ENCODE peak calls at places on chromosomes 6 and 20, in eight cellular contexts. P is body of pancreas, Q is psoas muscle, H is keratinocyte, V is A549, W is thoracic aorta, D is AG04450, F is MM.1S. E is an unnamed sample.

GRCh38 chr20:34880095-34880680 is 3.8 kb downstream of the ACSS2 start:
- DNase-seq in P (no peak), Q (no peak), H (no peak), V (no peak), W (no peak), D (no peak), F (no peak), E (no peak)

GRCh38 chr20:59751075-59751711 is 146.9 kb downstream of the PHACTR3 start:
- DNase-seq in P (peak; percentile 55), Q (peak; percentile 72), H (no peak), V (peak; percentile 72), W (no peak), D (no peak), F (peak; percentile 80), E (no peak)

GRCh38 chr6:16476861-16477260 is 238.5 kb downstream of the GMPR start:
- DNase-seq in P (no peak), Q (no peak), H (no peak), V (no peak), W (no peak), D (no peak), F (no peak), E (no peak)

GRCh38 chr20:4898282-4898681 is 103.0 kb downstream of the SLC23A2 start:
- DNase-seq in P (no peak), Q (peak; percentile 68), H (peak; percentile 92), V (no peak), W (peak; percentile 25), D (peak; percentile 43), F (no peak), E (peak; percentile 16)

GRCh38 chr6:168032383-168032760 is 34.9 kb downstream of the KIF25 start:
- DNase-seq in P (no peak), Q (no peak), H (no peak), V (no peak), W (no peak), D (peak; percentile 59), F (no peak), E (no peak)

GRCh38 chr20:21389368-21389767 is 8.0 kb downstream of the NKX2-4 start:
- DNase-seq in P (no peak), Q (no peak), H (no peak), V (no peak), W (no peak), D (peak; percentile 6), F (no peak), E (no peak)

GRCh38 chr6:70831427-70831826 is 125.4 kb downstream of the B3GAT2 start:
- DNase-seq in P (no peak), Q (no peak), H (no peak), V (no peak), W (no peak), D (no peak), F (no peak), E (no peak)

GRCh38 chr6:169689247-169689646 is 12.6 kb downstream of the WDR27 start:
- DNase-seq in P (no peak), Q (no peak), H (no peak), V (no peak), W (no peak), D (peak; percentile 29), F (no peak), E (no peak)

GRCh38 chr6:93419304-93420162 is at the start of gene EPHA7:
- DNase-seq in P (peak; percentile 91), Q (peak; percentile 94), H (no peak), V (peak; percentile 46), W (peak; percentile 53), D (peak; percentile 8), F (peak; percentile 96), E (no peak)

GRCh38 chr6:151069641-151070040 is 170.1 kb upstream of the AKAP12 start:
- DNase-seq in P (no peak), Q (no peak), H (no peak), V (no peak), W (no peak), D (no peak), F (no peak), E (no peak)

GRCh38 chr6:7513534-7513933 is 27.9 kb upstream of the DSP start:
- DNase-seq in P (no peak), Q (no peak), H (no peak), V (no peak), W (no peak), D (no peak), F (no peak), E (no peak)

GRCh38 chr6:55569638-55570037 is 9.4 kb downstream of the HMGCLL1 start:
- DNase-seq in P (no peak), Q (peak; percentile 76), H (no peak), V (no peak), W (no peak), D (no peak), F (no peak), E (no peak)

GRCh38 chr20:50478162-50479036 is 31.8 kb upstream of the PTPN1 start:
- DNase-seq in P (peak; percentile 62), Q (peak; percentile 80), H (no peak), V (peak; percentile 64), W (no peak), D (no peak), F (no peak), E (no peak)

GRCh38 chr6:89242574-89243330 is 25.6 kb upstream of the GABRR1 start:
- DNase-seq in P (no peak), Q (no peak), H (no peak), V (peak; percentile 25), W (no peak), D (peak; percentile 34), F (peak; percentile 50), E (no peak)

GRCh38 chr20:45970646-45971424 is 1.2 kb downstream of the ZNF335 start:
- DNase-seq in P (peak; percentile 33), Q (no peak), H (no peak), V (no peak), W (no peak), D (no peak), F (peak; percentile 12), E (no peak)

GRCh38 chr20:1979116-1979778 is 14.6 kb downstream of the PDYN start:
- DNase-seq in P (no peak), Q (no peak), H (no peak), V (no peak), W (no peak), D (no peak), F (no peak), E (no peak)

GRCh38 chr6:36765943-36766648 is 68.5 kb downstream of the RAB44 start:
- DNase-seq in P (peak; percentile 88), Q (peak; percentile 89), H (no peak), V (peak; percentile 71), W (no peak), D (peak; percentile 43), F (peak; percentile 70), E (no peak)

GRCh38 chr6:155678361-155678760 is 222.7 kb upstream of the NOX3 start:
- DNase-seq in P (no peak), Q (no peak), H (no peak), V (no peak), W (no peak), D (peak; percentile 46), F (no peak), E (no peak)

GRCh38 chr20:38167851-38168760 is 3.0 kb upstream of the TGM2 start:
- DNase-seq in P (peak; percentile 53), Q (peak; percentile 87), H (no peak), V (peak; percentile 57), W (peak; percentile 81), D (peak; percentile 70), F (no peak), E (peak; percentile 88)

GRCh38 chr6:133595076-133595868 is 293.6 kb upstream of the TCF21 start:
- DNase-seq in P (no peak), Q (no peak), H (no peak), V (no peak), W (no peak), D (peak; percentile 45), F (no peak), E (no peak)

GRCh38 chr6:157989541-157990289 is 8.1 kb downstream of the SYNJ2 start:
- DNase-seq in P (peak; percentile 95), Q (peak; percentile 86), H (no peak), V (no peak), W (no peak), D (no peak), F (no peak), E (no peak)

GRCh38 chr20:63659370-63659769 is 1.3 kb downstream of the RTEL1 start:
- DNase-seq in P (no peak), Q (no peak), H (no peak), V (no peak), W (no peak), D (no peak), F (no peak), E (no peak)

GRCh38 chr20:63657260-63657936 is 714 bp upstream of the RTEL1 start:
- DNase-seq in P (no peak), Q (peak; percentile 63), H (no peak), V (no peak), W (no peak), D (no peak), F (no peak), E (no peak)

GRCh38 chr20:63657937-63658748 is at the start of gene RTEL1:
- DNase-seq in P (peak; percentile 87), Q (peak; percentile 96), H (peak; percentile 30), V (peak; percentile 97), W (peak; percentile 60), D (peak; percentile 74), F (peak; percentile 94), E (peak; percentile 48)

GRCh38 chr20:63660622-63661021 is 2.5 kb downstream of the RTEL1 start:
- DNase-seq in P (no peak), Q (no peak), H (no peak), V (no peak), W (no peak), D (no peak), F (no peak), E (no peak)

DNA sequence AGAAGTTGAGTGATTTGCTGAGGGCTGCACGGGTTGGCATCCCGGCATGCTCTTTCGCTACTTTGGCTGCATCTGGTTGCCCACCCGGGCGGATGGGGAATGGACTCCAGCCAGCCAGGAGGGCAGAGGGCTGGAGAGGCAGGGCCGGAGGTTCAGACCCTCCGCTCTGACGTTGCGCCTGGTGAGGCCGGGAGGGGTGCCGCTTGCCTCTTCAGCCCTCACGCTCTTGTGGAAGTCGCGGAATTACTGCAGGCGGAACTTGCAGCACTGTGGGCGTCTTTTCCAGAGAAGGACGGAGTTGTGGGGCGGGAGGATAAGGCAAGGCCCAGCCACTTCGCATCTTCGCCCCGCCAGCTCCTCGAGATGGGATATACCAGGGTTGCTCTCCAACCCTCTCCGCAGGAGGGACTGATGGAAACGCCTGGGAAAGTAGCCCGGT is 656 bp downstream of the RTEL1 start:
- DNase-seq in P (no peak), Q (peak; percentile 77), H (no peak), V (no peak), W (no peak), D (no peak), F (no peak), E (no peak)
- TF ChIP-seq CTCF in P (no peak), Q (no peak), H (no peak), V (no peak), W (no peak), D (no peak), F (no peak), E (no peak)

GRCh38 chr6:136990754-136991153 is 54.0 kb downstream of the IL20RA start:
- DNase-seq in P (no peak), Q (no peak), H (no peak), V (no peak), W (no peak), D (no peak), F (no peak), E (no peak)
- H3K4me3 ChIP-seq in P (no peak overlapping the region), Q (no peak overlapping the region), H (no peak overlapping the region), V (no peak overlapping the region), W (no peak overlapping the region), D (no peak overlapping the region), F (no peak overlapping the region), E (no peak overlapping the region)

GRCh38 chr6:147468634-147469033 is 39.9 kb upstream of the SAMD5 start:
- DNase-seq in P (no peak), Q (no peak), H (no peak), V (no peak), W (no peak), D (no peak), F (no peak), E (no peak)
- TF ChIP-seq CTCF in P (no peak), Q (no peak), H (no peak), V (no peak), W (no peak), D (no peak), F (no peak), E (peak; percentile 7)

GRCh38 chr6:52922161-52922560 is 12.7 kb upstream of the GSTA3 start:
- DNase-seq in P (no peak), Q (no peak), H (no peak), V (no peak), W (no peak), D (no peak), F (no peak), E (no peak)
- H3K4me3 ChIP-seq in P (no peak overlapping the region), Q (no peak overlapping the region), H (no peak overlapping the region), V (no peak overlapping the region), W (no peak overlapping the region), D (no peak overlapping the region), F (no peak overlapping the region), E (no peak overlapping the region)

E was measured in epithelial cell of proximal tubule.